ENCODE peak calls at places on chromosomes 2 and 18, in five cellular contexts. K is spleen, W is fibroblast of lung, Y is tibial artery, O is A549. E is an unnamed sample. For H3K4me1, the result is how much of the 10 kb centered on the place peaks cover.

GRCh38 chr2:20450201-20451108 is 3.6 kb downstream of the RHOB start:
- DNase-seq in K (peak), W (peak), Y (peak), O (peak), E (peak)

GRCh38 chr2:60064687-60065361 is 488.6 kb downstream of the BCL11A start:
- DNase-seq in K (no peak), W (no peak), Y (no peak), O (no peak), E (no peak)

GRCh38 chr2:47310801-47311560 is 92.0 kb upstream of the MSH2 start:
- DNase-seq in K (peak), W (no peak), Y (no peak), O (peak), E (no peak)

GRCh38 chr2:131394147-131394931 is 30.4 kb upstream of the RAB6D start:
- DNase-seq in K (no peak), W (no peak), Y (no peak), O (no peak), E (no peak)

GRCh38 chr2:213119061-213119809 is 32.2 kb downstream of the IKZF2 start:
- DNase-seq in K (no peak), W (peak), Y (no peak), O (no peak), E (no peak)

GRCh38 chr2:146246734-146247523 is 1597.9 kb upstream of the ACVR2A start:
- DNase-seq in K (no peak), W (peak), Y (no peak), O (no peak), E (no peak)

GRCh38 chr18:26089247-26090129 is 925 bp downstream of the SS18 start:
- DNase-seq in K (no peak), W (peak), Y (no peak), O (peak), E (no peak)

GRCh38 chr2:202933958-202934357 is 21.9 kb downstream of the CARF start:
- DNase-seq in K (no peak), W (no peak), Y (no peak), O (no peak), E (no peak)

GRCh38 chr2:48334180-48334579 is 195.8 kb upstream of the STON1 start:
- DNase-seq in K (no peak), W (no peak), Y (no peak), O (no peak), E (no peak)

GRCh38 chr2:217979151-217979811 is 23.5 kb downstream of the TNS1 start:
- DNase-seq in K (peak), W (peak), Y (peak), O (no peak), E (no peak)

GRCh38 chr18:77967071-77967470 is 717.4 kb downstream of the GALR1 start:
- DNase-seq in K (no peak), W (no peak), Y (no peak), O (no peak), E (no peak)

GRCh38 chr18:59012815-59013677 is 126.6 kb upstream of the SEC11C start:
- DNase-seq in K (no peak), W (no peak), Y (no peak), O (no peak), E (no peak)

GRCh38 chr2:163698857-163699256 is 37.0 kb downstream of the FIGN start:
- DNase-seq in K (no peak), W (peak), Y (no peak), O (no peak), E (no peak)

GRCh38 chr18:7812431-7813063 is 245.4 kb downstream of the PTPRM start:
- DNase-seq in K (no peak), W (peak), Y (no peak), O (peak), E (no peak)

GRCh38 chr2:172086349-172087190 is 1.3 kb downstream of the DLX1 start:
- DNase-seq in K (peak), W (no peak), Y (no peak), O (no peak), E (no peak)

GRCh38 chr2:240433973-240434727 is 1.3 kb upstream of the GPC1 start:
- DNase-seq in K (peak), W (peak), Y (no peak), O (peak), E (no peak)

GRCh38 chr2:236997086-236997485 is 88.6 kb upstream of the COPS8 start:
- DNase-seq in K (no peak), W (no peak), Y (no peak), O (no peak), E (no peak)

GRCh38 chr2:32427672-32428622 is 71.1 kb downstream of the BIRC6 start:
- DNase-seq in K (no peak), W (peak), Y (no peak), O (no peak), E (no peak)

GRCh38 chr18:32670727-32671126 is 102.1 kb downstream of the KLHL14 start:
- DNase-seq in K (no peak), W (no peak), Y (no peak), O (no peak), E (no peak)

GRCh38 chr2:215884741-215885140 is 128.6 kb downstream of the MREG start:
- DNase-seq in K (no peak), W (peak), Y (no peak), O (no peak), E (no peak)

GRCh38 chr18:7921938-7922587 is 354.9 kb downstream of the PTPRM start:
- DNase-seq in K (no peak), W (peak), Y (no peak), O (peak), E (no peak)

GRCh38 chr2:136255127-136255526 is 137.2 kb upstream of the CXCR4 start:
- DNase-seq in K (no peak), W (no peak), Y (no peak), O (no peak), E (no peak)

GRCh38 chr2:28325567-28326468 is 66.8 kb upstream of the FOSL2 start:
- DNase-seq in K (no peak), W (peak), Y (no peak), O (no peak), E (no peak)

GRCh38 chr2:96535331-96535730 is 1.2 kb upstream of the ARID5A start:
- DNase-seq in K (peak), W (no peak), Y (no peak), O (no peak), E (no peak)

GRCh38 chr2:72938455-72938854 is 21.1 kb downstream of the EMX1 start:
- DNase-seq in K (no peak), W (no peak), Y (no peak), O (no peak), E (no peak)

GRCh38 chr2:101860157-101860556 is 131.6 kb upstream of the IL1R2 start:
- DNase-seq in K (no peak), W (no peak), Y (no peak), O (no peak), E (no peak)

GRCh38 chr2:175454953-175455389 is 273.5 kb upstream of the ATP5MC3 start:
- DNase-seq in K (no peak), W (no peak), Y (no peak), O (no peak), E (no peak)

GRCh38 chr2:9179572-9180201 is 26.9 kb upstream of the ASAP2 start:
- DNase-seq in K (no peak), W (peak), Y (peak), O (peak), E (peak)

GRCh38 chr2:168574856-168575630 is 119.0 kb downstream of the CERS6 start:
- DNase-seq in K (no peak), W (peak), Y (no peak), O (no peak), E (no peak)

GRCh38 chr2:99066602-99067001 is 74.9 kb upstream of the C2orf15 start:
- DNase-seq in K (no peak), W (peak), Y (no peak), O (peak), E (no peak)

GRCh38 chr18:37476182-37476581 is 89.4 kb downstream of the CELF4 start:
- DNase-seq in K (no peak), W (no peak), Y (no peak), O (peak), E (no peak)

GRCh38 chr18:79812052-79812451 is 14.3 kb downstream of the KCNG2 start:
- DNase-seq in K (no peak), W (no peak), Y (no peak), O (no peak), E (no peak)

GRCh38 chr2:183996825-183997823 is 601.2 kb upstream of the ZNF804A start:
- DNase-seq in K (no peak), W (peak), Y (no peak), O (no peak), E (no peak)

GRCh38 chr2:120346667-120347358 is 877 bp downstream of the INHBB start:
- DNase-seq in K (peak), W (peak), Y (no peak), O (peak), E (no peak)

GRCh38 chr2:84487298-84487996 is 28.4 kb upstream of the SUCLG1 start:
- DNase-seq in K (no peak), W (peak), Y (no peak), O (no peak), E (no peak)

GRCh38 chr2:241208058-241208457 is 19.6 kb downstream of the ANO7 start:
- DNase-seq in K (no peak), W (no peak), Y (no peak), O (no peak), E (no peak)

GRCh38 chr2:131085646-131086045 is 7.6 kb downstream of the FAM168B start:
- DNase-seq in K (no peak), W (peak), Y (no peak), O (no peak), E (no peak)

GRCh38 chr2:204328350-204328749 is 216.9 kb upstream of the PARD3B start:
- DNase-seq in K (no peak), W (no peak), Y (no peak), O (no peak), E (no peak)

GRCh38 chr2:179939282-179939681 is 67.8 kb downstream of the CWC22 start:
- DNase-seq in K (no peak), W (no peak), Y (no peak), O (no peak), E (no peak)

GRCh38 chr2:179931502-179931901 is 70.1 kb upstream of the ZNF385B start:
- DNase-seq in K (no peak), W (no peak), Y (no peak), O (no peak), E (no peak)

GRCh38 chr2:179932786-179933185 is 71.4 kb upstream of the ZNF385B start:
- DNase-seq in K (no peak), W (peak), Y (no peak), O (no peak), E (no peak)

GRCh38 chr2:179938026-179938425 is 69.1 kb downstream of the CWC22 start:
- DNase-seq in K (no peak), W (no peak), Y (no peak), O (no peak), E (no peak)

DNA sequence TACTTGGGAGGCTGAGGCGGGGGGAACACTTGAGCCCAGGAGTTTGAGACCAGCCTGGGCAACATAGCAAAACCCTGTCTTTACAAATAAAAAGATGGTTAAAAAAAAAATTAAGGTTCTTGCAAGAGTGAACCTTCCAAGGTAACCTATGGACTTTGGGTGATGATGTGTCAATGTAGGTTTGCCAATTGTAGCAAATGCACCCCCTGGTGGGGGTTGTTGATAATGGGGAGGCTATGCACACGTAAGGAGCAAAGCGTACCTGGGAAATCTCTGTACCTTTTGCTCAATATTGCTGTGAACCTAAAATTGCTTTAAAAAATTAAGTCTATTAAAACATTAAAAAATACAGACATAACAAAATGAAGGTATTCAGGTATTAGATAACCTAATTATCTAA is 70.4 kb downstream of the CWC22 start:
- DNase-seq in K (no peak), W (no peak), Y (no peak), O (peak), E (peak)
- TF ChIP-seq CTCF in K (no peak), W (peak), Y (no peak), O (peak), E (peak)

GRCh38 chr2:161982548-161982947 is 91.5 kb downstream of the DPP4 start:
- DNase-seq in K (no peak), W (no peak), Y (no peak), O (no peak), E (no peak)
- H3K4me1 ChIP-seq in K (under half), W (under half), Y (under half), O (under half), E (under half)

GRCh38 chr2:21966139-21966538 is 842.4 kb downstream of the TDRD15 start:
- DNase-seq in K (no peak), W (no peak), Y (no peak), O (no peak), E (no peak)

GRCh38 chr2:21972580-21972979 is 848.8 kb downstream of the TDRD15 start:
- DNase-seq in K (no peak), W (no peak), Y (no peak), O (no peak), E (no peak)

DNA sequence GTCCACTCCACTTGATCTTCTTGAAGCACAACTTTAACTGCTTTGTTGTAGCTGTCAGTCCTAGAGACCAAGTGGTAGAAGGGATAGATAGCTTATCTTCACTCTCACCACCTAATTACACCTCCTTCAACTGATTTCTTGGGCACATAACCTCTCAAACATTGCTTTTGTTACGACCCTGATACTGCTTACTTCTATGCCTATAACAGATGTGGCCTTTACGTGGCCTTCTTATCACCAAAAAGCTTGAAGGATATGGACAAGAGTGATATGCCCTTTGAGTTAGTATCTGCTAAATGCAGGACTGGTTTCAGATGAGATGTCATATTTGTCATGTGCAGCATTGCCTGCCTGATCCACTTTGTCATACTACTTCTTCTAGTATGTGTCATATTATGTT is 847.2 kb downstream of the TDRD15 start:
- DNase-seq in K (no peak), W (no peak), Y (no peak), O (no peak), E (no peak)
- H3K27ac ChIP-seq in K (no peak), W (no peak), Y (no peak), O (no peak), E (no peak)

DNA sequence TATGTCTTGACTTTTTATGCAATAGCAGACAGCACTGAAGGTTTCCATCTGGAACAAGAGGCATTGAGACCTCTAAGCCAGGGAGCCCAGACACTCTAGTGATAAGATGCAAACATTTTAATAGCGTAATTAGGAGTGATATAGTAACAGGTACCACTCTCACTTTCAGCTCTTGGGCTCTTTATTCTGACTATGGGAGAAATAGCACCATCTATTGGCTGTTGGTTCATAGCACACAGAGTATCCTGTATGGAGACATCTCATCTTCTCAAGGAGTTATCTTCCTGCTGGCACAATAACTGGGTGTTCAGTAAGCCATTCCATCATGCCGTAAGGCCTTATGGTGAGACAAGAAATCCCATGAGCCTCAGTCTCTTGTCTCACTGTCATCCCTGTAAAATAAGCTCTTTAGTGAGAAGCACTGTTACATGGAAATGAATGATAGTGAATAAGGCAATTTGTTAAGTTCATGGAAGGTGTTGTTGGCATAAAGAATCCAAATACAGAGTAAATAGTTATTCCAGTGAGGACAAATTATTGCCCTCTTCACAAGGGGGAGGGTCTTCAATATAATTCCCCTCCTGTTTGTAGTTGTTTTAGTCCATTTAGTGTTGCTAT is 48.3 kb downstream of the THUMPD2 start:
- DNase-seq in K (no peak), W (no peak), Y (no peak), O (peak), E (no peak)
- TF ChIP-seq CTCF in K (no peak), W (peak), Y (no peak), O (peak), E (peak)